ENCODE peak calls at places on chromosomes 2 and 18, in four cellular contexts. R is fibroblast of mammary gland, Q is K562, G is transverse colon. K is an unnamed sample.

GRCh38 chr2:190126758-190127157 is 64.2 kb upstream of the MSTN start:
- DNase-seq in Q (no peak), G (no peak), R (peak; percentile 49), K (no peak)

GRCh38 chr2:32683520-32684086 is 55.8 kb downstream of the TTC27 start:
- DNase-seq in Q (no peak), G (no peak), R (no peak), K (no peak)

GRCh38 chr18:39297225-39297624 is 1731.6 kb upstream of the CELF4 start:
- DNase-seq in Q (no peak), G (no peak), R (no peak), K (no peak)

GRCh38 chr2:216621292-216621691 is 11.9 kb upstream of the IGFBP2 start:
- DNase-seq in G (no peak), R (no peak), Q (no peak), K (no peak)

GRCh38 chr2:40244251-40245010 is 207.5 kb downstream of the SLC8A1 start:
- DNase-seq in R (peak; percentile 73), G (peak; percentile 55), Q (no peak), K (no peak)

GRCh38 chr2:133418021-133418420 is 150.2 kb downstream of the NCKAP5 start:
- DNase-seq in Q (no peak), R (no peak), G (no peak), K (no peak)

GRCh38 chr2:168059758-168060157 is 187.6 kb downstream of the STK39 start:
- DNase-seq in R (no peak), G (no peak), Q (no peak), K (no peak)

GRCh38 chr2:134193006-134193405 is 60.9 kb upstream of the MGAT5 start:
- DNase-seq in R (peak; percentile 87), Q (no peak), G (no peak), K (no peak)

GRCh38 chr18:8151176-8151575 is 458.1 kb upstream of the RAB12 start:
- DNase-seq in R (peak; percentile 17), Q (no peak), G (no peak), K (no peak)

GRCh38 chr2:229133155-229133772 is 137.8 kb downstream of the PID1 start:
- DNase-seq in G (peak; percentile 26), R (peak; percentile 76), Q (no peak), K (no peak)

GRCh38 chr2:26850002-26850431 is 2.1 kb downstream of the DPYSL5 start:
- DNase-seq in G (no peak), Q (peak; percentile 6), R (no peak), K (no peak)

GRCh38 chr2:26850565-26850964 is 2.6 kb downstream of the DPYSL5 start:
- DNase-seq in R (no peak), G (no peak), Q (peak; percentile 7), K (no peak)

GRCh38 chr2:26854283-26854827 is 6.4 kb downstream of the DPYSL5 start:
- DNase-seq in Q (no peak), G (no peak), R (no peak), K (no peak)

GRCh38 chr2:26855516-26855915 is 7.6 kb downstream of the DPYSL5 start:
- DNase-seq in G (no peak), R (no peak), Q (no peak), K (no peak)

GRCh38 chr2:26852405-26853348 is 4.7 kb downstream of the DPYSL5 start:
- DNase-seq in G (no peak), R (peak; percentile 10), Q (no peak), K (no peak)
- TF ChIP-seq CTCF in G (no peak), R (no peak), Q (no peak), K (no peak)

GRCh38 chr2:237435844-237436590 is 22.1 kb upstream of the COL6A3 start:
- DNase-seq in R (peak; percentile 83), G (no peak), Q (no peak), K (no peak)
- TF ChIP-seq CTCF in R (no peak), G (no peak), Q (no peak), K (no peak)

GRCh38 chr2:71604709-71605085 is 151.3 kb downstream of the DYSF start:
- DNase-seq in Q (no peak), R (no peak), G (no peak), K (no peak)

GRCh38 chr2:71602581-71602980 is 149.2 kb downstream of the DYSF start:
- DNase-seq in R (no peak), Q (no peak), G (no peak), K (no peak)

GRCh38 chr2:71605173-71605641 is 151.8 kb downstream of the DYSF start:
- DNase-seq in R (no peak), G (no peak), Q (no peak), K (no peak)

GRCh38 chr2:71603311-71603794 is 150.0 kb downstream of the DYSF start:
- DNase-seq in G (peak; percentile 7), Q (no peak), R (no peak), K (no peak)

DNA sequence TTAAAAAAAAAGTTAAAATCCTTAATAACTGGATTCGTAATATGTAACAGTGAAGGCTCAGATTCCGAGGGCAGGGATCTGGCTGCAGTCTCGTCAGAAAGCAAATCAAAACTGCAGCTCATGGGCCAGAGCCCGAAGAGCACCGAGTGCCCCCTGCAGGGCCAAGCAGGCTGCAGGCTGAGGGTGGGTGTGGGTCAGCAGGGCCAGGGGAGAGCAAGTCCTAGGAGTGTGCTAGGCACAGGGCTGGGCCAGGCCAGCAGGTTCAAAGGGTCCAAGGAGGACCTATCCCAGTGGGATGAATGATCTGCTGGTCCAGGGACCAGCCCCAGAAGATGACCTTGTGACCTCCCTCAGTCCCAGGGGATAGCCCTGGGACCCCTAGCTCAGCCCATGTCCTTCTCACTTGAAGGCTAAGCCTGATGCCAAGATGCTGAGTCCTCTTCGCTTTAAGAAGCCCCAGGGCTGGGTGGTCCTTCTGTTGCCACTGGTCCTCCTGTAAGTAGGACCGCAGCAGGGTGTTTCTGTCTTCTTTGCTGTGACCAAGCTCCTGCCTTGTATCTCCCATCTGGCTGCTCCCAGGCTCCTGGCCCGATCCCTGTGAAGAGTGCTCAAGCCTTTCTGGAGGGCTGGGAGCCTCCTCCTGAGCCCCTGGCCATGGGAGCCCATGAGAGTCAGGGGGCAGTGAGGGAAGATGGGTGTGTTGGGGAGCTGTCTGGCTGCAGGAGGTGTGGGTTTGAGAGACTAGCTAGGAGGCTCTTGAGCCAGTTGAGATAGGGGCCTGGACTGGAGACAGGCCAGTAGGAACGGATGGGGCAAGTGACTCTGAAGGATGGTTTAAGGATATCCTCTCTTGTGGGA is 150.7 kb downstream of the DYSF start:
- DNase-seq in R (no peak), Q (no peak), G (no peak), K (no peak)
- TF ChIP-seq CTCF in R (peak; percentile 5), Q (no peak), G (no peak), K (no peak)

GRCh38 chr2:26035110-26035728 is 1.3 kb downstream of the RAB10 start:
- DNase-seq in Q (no peak), G (no peak), R (no peak), K (no peak)

GRCh38 chr2:26039603-26040367 is 5.9 kb downstream of the RAB10 start:
- DNase-seq in Q (no peak), G (no peak), R (no peak), K (no peak)

GRCh38 chr2:26033769-26034596 is at the start of gene RAB10:
- DNase-seq in Q (peak; percentile 99), G (peak; percentile 100), R (peak; percentile 98), K (peak; percentile 98)

GRCh38 chr2:26033270-26033768 is 565 bp upstream of the RAB10 start:
- DNase-seq in R (peak; percentile 79), G (peak; percentile 88), Q (no peak), K (no peak)

DNA sequence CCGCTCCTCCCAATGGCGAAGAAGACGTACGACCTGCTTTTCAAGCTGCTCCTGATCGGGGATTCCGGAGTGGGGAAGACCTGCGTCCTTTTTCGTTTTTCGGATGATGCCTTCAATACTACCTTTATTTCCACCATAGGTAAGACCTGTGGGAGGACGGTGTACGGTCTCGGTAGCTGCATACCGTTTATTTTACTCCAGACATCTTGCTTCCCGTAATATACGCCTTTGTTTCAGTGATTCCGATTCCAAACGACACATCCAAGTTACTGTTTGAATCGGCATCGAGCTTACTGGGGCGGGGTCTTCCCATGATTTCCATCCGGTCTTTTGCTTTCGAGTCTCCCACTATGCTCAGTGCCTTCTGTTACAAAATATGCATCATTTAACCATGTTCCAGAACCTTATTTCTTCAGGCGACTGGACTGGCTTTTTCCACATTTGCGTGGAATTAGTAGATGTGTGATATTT is 748 bp downstream of the RAB10 start:
- DNase-seq in R (no peak), G (no peak), Q (no peak), K (no peak)
- TF ChIP-seq CTCF in R (no peak), G (no peak), Q (no peak), K (no peak)

GRCh38 chr2:19806131-19806530 is 95.7 kb downstream of the TTC32 start:
- DNase-seq in G (no peak), Q (no peak), R (no peak), K (no peak)

GRCh38 chr2:19807346-19807745 is 94.4 kb downstream of the TTC32 start:
- DNase-seq in Q (no peak), G (no peak), R (no peak), K (no peak)

GRCh38 chr2:19806591-19806990 is 95.2 kb downstream of the TTC32 start:
- DNase-seq in Q (no peak), R (no peak), G (no peak), K (no peak)

GRCh38 chr2:19805266-19805665 is 96.5 kb downstream of the TTC32 start:
- DNase-seq in R (no peak), G (no peak), Q (no peak), K (no peak)

GRCh38 chr2:19804861-19805260 is 96.9 kb downstream of the TTC32 start:
- DNase-seq in G (no peak), Q (no peak), R (no peak), K (no peak)
- TF ChIP-seq CTCF in G (no peak), Q (no peak), R (no peak), K (no peak)

K was measured in neural crest cell.